ENCODE peak calls at places on chromosomes 7 and 10, in ten cellular contexts. X is IMR-90; A is sigmoid colon; T is body of pancreas; H is cardiac muscle cell; P is pancreas; L is iPS DF 6.9; Q is psoas muscle; E is CD8-positive, alpha-beta T cell; Z is tibial nerve. I is an unnamed sample. For H3K4me1 and H3K36me3, the result is how much of the 10 kb centered on the place peaks cover.

GRCh38 chr10:79488303-79488702 is 24.0 kb upstream of the EIF5AL1 start:
- DNase-seq in Z (peak), E (no peak), X (peak), T (no peak), P (no peak), L (no peak), A (peak), Q (peak), H (no peak), I (no peak)

GRCh38 chr10:12819071-12819470 is 182.4 kb downstream of the CCDC3 start:
- DNase-seq in E (no peak), L (no peak), H (no peak), P (no peak), X (no peak), Q (no peak), Z (no peak), A (no peak), T (no peak), I (no peak)

GRCh38 chr10:21527634-21528451 is 2.4 kb upstream of the SKIDA1 start:
- DNase-seq in Z (no peak), T (no peak), Q (no peak), A (no peak), E (no peak), H (no peak), X (peak), P (no peak), L (no peak), I (no peak)

GRCh38 chr7:151735854-151736402 is 141.0 kb downstream of the PRKAG2 start:
- DNase-seq in Z (no peak), P (no peak), E (no peak), X (no peak), T (no peak), L (no peak), A (no peak), H (no peak), Q (peak), I (no peak)

GRCh38 chr10:110495731-110496552 is 1.8 kb upstream of the DUSP5 start:
- DNase-seq in L (no peak), H (no peak), E (no peak), A (peak), P (no peak), Z (peak), T (no peak), Q (peak), X (peak), I (peak)

GRCh38 chr10:5937016-5937415 is 40.3 kb downstream of the IL15RA start:
- DNase-seq in L (no peak), A (no peak), H (no peak), P (no peak), X (no peak), E (no peak), T (no peak), Z (no peak), Q (no peak), I (no peak)

GRCh38 chr10:129711261-129711660 is 244.2 kb downstream of the MGMT start:
- DNase-seq in L (no peak), H (no peak), A (no peak), E (no peak), X (no peak), Z (no peak), T (no peak), Q (no peak), P (no peak), I (no peak)

GRCh38 chr10:120557296-120557810 is 100.3 kb downstream of the PLPP4 start:
- DNase-seq in H (no peak), X (no peak), E (no peak), T (no peak), P (no peak), Q (no peak), L (no peak), A (no peak), Z (no peak), I (no peak)

GRCh38 chr10:27746364-27747095 is 911 bp upstream of the MKX start:
- DNase-seq in E (no peak), Z (no peak), T (no peak), P (peak), Q (no peak), H (no peak), L (no peak), A (no peak), X (no peak), I (no peak)

GRCh38 chr7:65978891-65979582 is 3.0 kb downstream of the GUSB start:
- DNase-seq in P (no peak), L (no peak), Z (no peak), T (no peak), Q (no peak), H (no peak), X (no peak), E (no peak), A (no peak), I (peak)

GRCh38 chr10:70232155-70232858 is 922 bp downstream of the PPA1 start:
- DNase-seq in Z (peak), Q (peak), L (no peak), P (peak), H (peak), T (peak), E (no peak), A (peak), X (peak), I (peak)
- H3K4me1 ChIP-seq in Z (under half), Q (under half), L (under half), P (under half), H (under half), T (under half), E (under half), A (under half), X (under half), I (under half)

DNA sequence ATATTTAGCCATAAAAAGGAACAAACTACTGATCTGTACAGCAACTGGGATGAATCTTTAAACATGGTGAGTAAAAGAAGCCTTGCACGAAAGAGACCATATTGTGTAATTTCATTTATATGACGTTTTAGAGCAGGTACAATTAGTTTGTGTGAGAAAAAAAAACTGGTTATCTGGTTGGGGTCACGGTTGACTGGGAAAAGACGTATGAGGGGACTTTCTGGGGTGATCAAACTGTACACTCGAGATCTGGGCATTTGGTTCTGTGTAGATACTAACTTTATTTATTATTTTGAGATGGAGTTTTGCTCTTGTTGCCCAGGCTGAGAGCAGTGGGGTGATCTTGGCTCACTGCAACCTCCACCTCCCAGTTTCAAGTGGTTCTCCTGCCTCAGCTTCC is 4.2 kb downstream of the PRKRIP1 start:
- DNase-seq in H (no peak), Z (no peak), P (no peak), T (no peak), E (no peak), L (no peak), X (no peak), Q (no peak), A (no peak), I (no peak)
- H3K36me3 ChIP-seq in H (under half), Z (under half), P (under half), T (under half), E (under half), L (under half), X (under half), Q (under half), A (half or more), I (half or more)

GRCh38 chr10:30820282-30820991 is 190.9 kb upstream of the LYZL2 start:
- DNase-seq in X (peak), P (no peak), E (no peak), Z (no peak), A (peak), T (no peak), Q (no peak), L (no peak), H (no peak), I (no peak)
- H3K27ac ChIP-seq in X (peak), P (no peak), E (no peak), Z (no peak), A (peak), T (no peak), Q (peak), L (no peak), H (no peak), I (peak)

GRCh38 chr7:150381096-150381495 is 2.0 kb downstream of the ZNF775 start:
- DNase-seq in L (no peak), Z (no peak), A (peak), T (no peak), X (no peak), E (no peak), Q (no peak), P (no peak), H (no peak), I (peak)

GRCh38 chr7:150381785-150382122 is 2.6 kb downstream of the ZNF775 start:
- DNase-seq in Z (no peak), X (no peak), A (peak), E (no peak), T (no peak), L (no peak), P (no peak), Q (no peak), H (no peak), I (peak)

GRCh38 chr7:150382844-150383225 is 3.7 kb downstream of the ZNF775 start:
- DNase-seq in T (no peak), L (no peak), A (no peak), Q (no peak), X (no peak), P (no peak), Z (no peak), E (no peak), H (no peak), I (no peak)

GRCh38 chr7:150383710-150384397 is 4.7 kb downstream of the ZNF775 start:
- DNase-seq in X (no peak), P (no peak), H (peak), L (peak), E (no peak), Q (no peak), A (peak), T (no peak), Z (peak), I (peak)

DNA sequence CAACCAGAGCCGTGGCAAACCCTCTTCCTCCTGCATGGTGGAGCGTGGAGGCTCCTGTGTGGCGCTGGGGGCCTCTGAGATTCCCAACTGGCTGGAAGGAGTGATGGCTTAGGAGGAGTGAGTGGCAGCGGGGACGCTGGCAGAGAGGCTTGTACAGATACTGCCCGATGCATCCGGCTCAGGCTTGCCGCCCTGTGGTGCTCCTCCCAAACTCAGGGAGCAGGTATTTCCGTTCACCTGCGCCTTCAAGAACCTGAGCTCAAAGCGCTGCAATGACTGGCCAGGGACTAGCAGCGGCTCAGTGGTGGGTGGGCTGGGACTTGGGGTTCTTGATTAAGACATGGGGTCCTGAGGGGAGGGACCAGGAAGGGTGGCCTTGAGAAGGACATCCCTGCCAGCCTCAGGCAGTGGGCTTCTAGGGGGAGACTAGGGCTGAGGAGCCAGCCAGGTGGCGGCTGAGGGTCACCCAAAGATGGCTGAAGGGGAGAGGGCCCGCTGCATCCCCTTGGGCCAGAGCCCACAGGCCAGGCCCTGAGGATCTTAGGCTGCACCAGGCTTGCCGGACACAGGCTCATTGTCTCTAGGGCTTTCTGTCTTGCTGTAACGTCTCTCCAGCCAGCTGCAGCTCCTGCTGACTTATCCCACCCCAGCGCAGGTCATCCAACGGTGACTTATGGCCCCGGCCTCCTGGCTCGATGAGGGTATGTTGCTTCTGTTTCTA is 3.2 kb downstream of the ZNF775 start:
- DNase-seq in E (no peak), P (no peak), A (no peak), L (no peak), T (no peak), Q (no peak), X (no peak), Z (no peak), H (no peak), I (peak)
- H3K4me1 ChIP-seq in E (under half), P (under half), A (under half), L (under half), T (under half), Q (under half), X (under half), Z (under half), H (under half), I (under half)

GRCh38 chr7:2217206-2217605 is 15.5 kb downstream of the MAD1L1 start:
- DNase-seq in H (no peak), A (no peak), Q (no peak), E (no peak), X (no peak), P (no peak), L (no peak), Z (no peak), T (no peak), I (no peak)

GRCh38 chr7:2217716-2218443 is 14.9 kb downstream of the MAD1L1 start:
- DNase-seq in Q (no peak), T (no peak), A (no peak), L (no peak), X (peak), H (no peak), Z (no peak), P (peak), E (no peak), I (no peak)

GRCh38 chr7:2219606-2220005 is 13.1 kb downstream of the MAD1L1 start:
- DNase-seq in E (no peak), Q (no peak), P (no peak), X (no peak), A (no peak), T (no peak), H (no peak), Z (no peak), L (no peak), I (no peak)

GRCh38 chr7:2219136-2219535 is 13.6 kb downstream of the MAD1L1 start:
- DNase-seq in A (no peak), X (no peak), E (no peak), Z (no peak), L (no peak), P (no peak), Q (peak), H (no peak), T (no peak), I (no peak)

DNA sequence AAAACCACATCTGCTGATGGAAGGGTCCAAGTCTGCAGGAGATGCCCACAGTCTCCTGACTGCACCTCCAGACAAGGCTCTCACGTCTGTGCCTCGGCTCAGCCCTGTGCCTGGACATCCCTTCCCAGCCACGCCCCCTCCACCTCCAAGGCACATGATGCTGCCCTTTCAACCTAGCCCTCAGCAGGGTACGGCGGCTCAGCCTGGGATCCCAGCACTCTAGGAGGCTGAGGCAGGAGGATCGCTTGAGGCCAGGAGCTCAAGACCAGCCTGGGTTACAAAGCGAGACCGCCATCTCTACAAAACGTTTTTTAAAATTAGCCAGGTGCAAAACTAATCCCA is 14.3 kb downstream of the MAD1L1 start:
- DNase-seq in P (no peak), Q (no peak), X (no peak), H (no peak), Z (no peak), E (no peak), L (no peak), T (no peak), A (no peak), I (no peak)
- H3K36me3 ChIP-seq in P (under half), Q (under half), X (half or more), H (under half), Z (under half), E (under half), L (half or more), T (under half), A (half or more), I (half or more)

DNA sequence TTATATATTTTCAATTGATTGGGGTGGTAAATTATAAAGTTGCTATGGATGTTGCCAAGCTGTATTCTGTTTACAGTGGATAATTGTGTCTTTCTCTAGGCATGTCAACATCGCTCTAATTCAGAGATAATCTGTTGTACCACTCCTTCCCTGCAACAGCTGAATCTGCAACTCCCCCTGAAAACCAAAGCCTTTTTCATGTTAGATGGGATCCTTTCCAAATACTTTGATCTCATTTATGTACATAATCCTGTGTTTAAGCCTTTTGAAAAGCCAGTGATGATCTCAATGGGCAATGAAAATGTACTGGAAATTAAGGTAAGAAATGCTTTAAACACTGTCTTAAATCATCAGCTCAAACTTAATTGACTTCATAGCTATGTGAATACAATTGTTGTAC is 91.0 kb downstream of the MET start:
- DNase-seq in X (no peak), E (no peak), P (no peak), A (no peak), Q (no peak), Z (no peak), H (no peak), L (no peak), T (no peak), I (no peak)
- H3K27ac ChIP-seq in X (no peak), E (no peak), P (no peak), A (no peak), Q (no peak), Z (no peak), H (no peak), L (no peak), T (no peak), I (no peak)

GRCh38 chr10:44978213-44978569 is 418 bp downstream of the DEPP1 start:
- DNase-seq in L (no peak), Z (no peak), X (no peak), T (no peak), P (no peak), E (no peak), H (no peak), A (peak), Q (no peak), I (no peak)
- H3K4me1 ChIP-seq in L (under half), Z (half or more), X (half or more), T (half or more), P (under half), E (under half), H (half or more), A (under half), Q (half or more), I (half or more)

GRCh38 chr7:2832441-2832840 is 11.7 kb downstream of the GNA12 start:
- DNase-seq in P (no peak), Z (no peak), Q (no peak), H (no peak), X (no peak), A (peak), E (no peak), L (no peak), T (no peak), I (no peak)
- H3K36me3 ChIP-seq in P (under half), Z (under half), Q (under half), H (under half), X (under half), A (under half), E (under half), L (under half), T (under half), I (under half)

GRCh38 chr10:49299816-49300139 is 808 bp downstream of the C10orf71 start:
- DNase-seq in P (no peak), A (peak), T (no peak), X (no peak), L (no peak), E (no peak), Q (no peak), H (no peak), Z (no peak), I (no peak)
- H3K27ac ChIP-seq in P (peak), A (no peak), T (peak), X (no peak), L (no peak), E (no peak), Q (peak), H (peak), Z (no peak), I (no peak)

DNA sequence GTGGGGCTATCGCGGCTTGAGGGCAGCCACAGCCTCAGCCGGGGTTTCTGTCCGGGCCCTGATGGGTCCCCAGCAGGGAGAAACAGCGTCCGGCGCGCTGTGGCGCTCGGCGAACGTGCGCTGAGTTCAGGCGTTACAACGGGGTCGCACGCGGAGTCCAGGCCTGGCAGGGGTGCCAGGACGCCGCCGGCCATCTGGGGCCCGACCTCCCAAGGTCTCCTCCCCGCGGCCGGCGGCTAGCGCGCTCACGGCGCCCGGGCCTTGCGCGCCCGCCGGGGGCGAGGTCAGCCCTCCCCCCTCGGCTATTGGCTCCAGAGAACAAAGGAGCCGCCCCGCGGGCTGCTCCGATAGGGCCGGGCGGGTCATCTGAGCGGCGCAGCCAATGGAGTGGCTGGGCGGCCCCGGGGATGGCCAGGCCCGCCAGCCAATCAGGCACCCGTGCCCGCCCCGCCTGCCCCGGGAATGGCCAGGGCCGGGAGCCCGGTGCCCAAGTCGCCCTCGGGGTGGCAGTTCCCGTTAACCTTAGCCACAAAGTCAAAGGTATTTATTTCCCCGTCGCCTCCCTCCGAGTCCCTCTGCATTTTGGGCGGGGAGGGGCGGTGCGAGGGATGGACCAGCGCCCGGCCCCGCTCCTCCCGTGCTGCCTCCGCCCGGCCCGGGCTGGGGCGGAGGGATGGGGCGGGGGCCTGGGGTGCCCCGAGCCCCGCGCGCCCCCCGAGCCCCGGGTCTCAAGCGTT is at the start of gene ZNF775:
- DNase-seq in H (peak), L (peak), E (peak), Q (peak), P (peak), T (peak), Z (peak), X (peak), A (peak), I (peak)
- H3K4me1 ChIP-seq in H (under half), L (under half), E (under half), Q (under half), P (under half), T (half or more), Z (under half), X (under half), A (under half), I (under half)

I was measured in upper lobe of right lung.